ENCODE peak calls at places on chromosomes 16 and 17, in six cellular contexts. One of them, this sample, is unnamed.
A peak's percentile ranks its signal among the peaks of the same experiment; 100 is the strongest.

GRCh38 chr17:38874505-38875419 is 4.9 kb downstream of the LASP1 start:
- DNase-seq in mucosa of descending colon: no peak
- DNase-seq in NB4: no peak
- DNase-seq in stimulated activated CD8-positive, alpha-beta memory T cell treated with anti-CD3 and anti-CD28 coated beads, Interleukin-15, amount 100 ng/mL, for 24 hours: no peak
- DNase-seq in HAP-1: no peak
- DNase-seq in CD4-positive, alpha-beta memory T cell: no peak
- DNase-seq in this sample: peak; percentile 61

GRCh38 chr16:27318399-27319256 is 4.9 kb downstream of the IL4R start:
- DNase-seq in mucosa of descending colon: peak; percentile 45
- DNase-seq in NB4: peak; percentile 91
- DNase-seq in stimulated activated CD8-positive, alpha-beta memory T cell treated with anti-CD3 and anti-CD28 coated beads, Interleukin-15, amount 100 ng/mL, for 24 hours: no peak
- DNase-seq in HAP-1: no peak
- DNase-seq in CD4-positive, alpha-beta memory T cell: peak; percentile 35
- DNase-seq in this sample: peak; percentile 63

GRCh38 chr16:23434380-23434779 is 18.6 kb downstream of the COG7 start:
- DNase-seq in mucosa of descending colon: no peak
- DNase-seq in NB4: peak; percentile 78
- DNase-seq in stimulated activated CD8-positive, alpha-beta memory T cell treated with anti-CD3 and anti-CD28 coated beads, Interleukin-15, amount 100 ng/mL, for 24 hours: no peak
- DNase-seq in HAP-1: peak; percentile 58
- DNase-seq in CD4-positive, alpha-beta memory T cell: peak; percentile 56
- DNase-seq in this sample: no peak

GRCh38 chr16:81469710-81470481 is 25.3 kb downstream of the CMIP start:
- DNase-seq in mucosa of descending colon: no peak
- DNase-seq in NB4: peak; percentile 98
- DNase-seq in stimulated activated CD8-positive, alpha-beta memory T cell treated with anti-CD3 and anti-CD28 coated beads, Interleukin-15, amount 100 ng/mL, for 24 hours: no peak
- DNase-seq in HAP-1: no peak
- DNase-seq in CD4-positive, alpha-beta memory T cell: peak; percentile 70
- DNase-seq in this sample: peak; percentile 52

GRCh38 chr17:44213403-44214229 is 5.9 kb downstream of the UBTF start:
- DNase-seq in mucosa of descending colon: no peak
- DNase-seq in NB4: peak; percentile 1
- DNase-seq in stimulated activated CD8-positive, alpha-beta memory T cell treated with anti-CD3 and anti-CD28 coated beads, Interleukin-15, amount 100 ng/mL, for 24 hours: no peak
- DNase-seq in HAP-1: no peak
- DNase-seq in CD4-positive, alpha-beta memory T cell: no peak
- DNase-seq in this sample: no peak

GRCh38 chr17:62064029-62064790 is 868 bp downstream of the MED13 start:
- DNase-seq in mucosa of descending colon: no peak
- DNase-seq in NB4: peak; percentile 45
- DNase-seq in stimulated activated CD8-positive, alpha-beta memory T cell treated with anti-CD3 and anti-CD28 coated beads, Interleukin-15, amount 100 ng/mL, for 24 hours: no peak
- DNase-seq in HAP-1: no peak
- DNase-seq in CD4-positive, alpha-beta memory T cell: peak; percentile 14
- DNase-seq in this sample: no peak

GRCh38 chr16:85571813-85572619 is 41.1 kb upstream of the GSE1 start:
- DNase-seq in mucosa of descending colon: no peak
- DNase-seq in NB4: peak; percentile 99
- DNase-seq in stimulated activated CD8-positive, alpha-beta memory T cell treated with anti-CD3 and anti-CD28 coated beads, Interleukin-15, amount 100 ng/mL, for 24 hours: no peak
- DNase-seq in HAP-1: no peak
- DNase-seq in CD4-positive, alpha-beta memory T cell: no peak
- DNase-seq in this sample: peak; percentile 44

GRCh38 chr16:14483819-14484385 is 146.2 kb downstream of the PARN start:
- DNase-seq in mucosa of descending colon: no peak
- DNase-seq in NB4: no peak
- DNase-seq in stimulated activated CD8-positive, alpha-beta memory T cell treated with anti-CD3 and anti-CD28 coated beads, Interleukin-15, amount 100 ng/mL, for 24 hours: no peak
- DNase-seq in HAP-1: no peak
- DNase-seq in CD4-positive, alpha-beta memory T cell: no peak
- DNase-seq in this sample: no peak

GRCh38 chr16:88908307-88908706 is 41.8 kb upstream of the PABPN1L start:
- DNase-seq in mucosa of descending colon: no peak
- DNase-seq in NB4: no peak
- DNase-seq in stimulated activated CD8-positive, alpha-beta memory T cell treated with anti-CD3 and anti-CD28 coated beads, Interleukin-15, amount 100 ng/mL, for 24 hours: no peak
- DNase-seq in HAP-1: no peak
- DNase-seq in CD4-positive, alpha-beta memory T cell: no peak
- DNase-seq in this sample: no peak

GRCh38 chr17:27555364-27555763 is 75.6 kb upstream of the LGALS9 start:
- DNase-seq in mucosa of descending colon: no peak
- DNase-seq in NB4: no peak
- DNase-seq in stimulated activated CD8-positive, alpha-beta memory T cell treated with anti-CD3 and anti-CD28 coated beads, Interleukin-15, amount 100 ng/mL, for 24 hours: no peak
- DNase-seq in HAP-1: no peak
- DNase-seq in CD4-positive, alpha-beta memory T cell: no peak
- DNase-seq in this sample: no peak

GRCh38 chr17:81402530-81402941 is 7.3 kb downstream of the BAHCC1 start:
- DNase-seq in mucosa of descending colon: no peak
- DNase-seq in NB4: no peak
- DNase-seq in stimulated activated CD8-positive, alpha-beta memory T cell treated with anti-CD3 and anti-CD28 coated beads, Interleukin-15, amount 100 ng/mL, for 24 hours: no peak
- DNase-seq in HAP-1: no peak
- DNase-seq in CD4-positive, alpha-beta memory T cell: no peak
- DNase-seq in this sample: peak; percentile 71

GRCh38 chr16:74309789-74310781 is 13.5 kb downstream of the PSMD7 start:
- DNase-seq in mucosa of descending colon: no peak
- DNase-seq in NB4: peak; percentile 66
- DNase-seq in stimulated activated CD8-positive, alpha-beta memory T cell treated with anti-CD3 and anti-CD28 coated beads, Interleukin-15, amount 100 ng/mL, for 24 hours: no peak
- DNase-seq in HAP-1: peak; percentile 48
- DNase-seq in CD4-positive, alpha-beta memory T cell: peak; percentile 24
- DNase-seq in this sample: no peak

GRCh38 chr17:7627250-7628121 is at the start of gene SAT2:
- DNase-seq in mucosa of descending colon: peak; percentile 96
- DNase-seq in NB4: peak; percentile 89
- DNase-seq in stimulated activated CD8-positive, alpha-beta memory T cell treated with anti-CD3 and anti-CD28 coated beads, Interleukin-15, amount 100 ng/mL, for 24 hours: peak; percentile 49
- DNase-seq in HAP-1: peak; percentile 85
- DNase-seq in CD4-positive, alpha-beta memory T cell: peak; percentile 75
- DNase-seq in this sample: peak; percentile 95

GRCh38 chr16:75086281-75086680 is 30.3 kb downstream of the LDHD start:
- DNase-seq in mucosa of descending colon: no peak
- DNase-seq in NB4: no peak
- DNase-seq in stimulated activated CD8-positive, alpha-beta memory T cell treated with anti-CD3 and anti-CD28 coated beads, Interleukin-15, amount 100 ng/mL, for 24 hours: no peak
- DNase-seq in HAP-1: no peak
- DNase-seq in CD4-positive, alpha-beta memory T cell: no peak
- DNase-seq in this sample: no peak

GRCh38 chr17:49817993-49818392 is 29.5 kb downstream of the KAT7 start:
- DNase-seq in mucosa of descending colon: no peak
- DNase-seq in NB4: no peak
- DNase-seq in stimulated activated CD8-positive, alpha-beta memory T cell treated with anti-CD3 and anti-CD28 coated beads, Interleukin-15, amount 100 ng/mL, for 24 hours: no peak
- DNase-seq in HAP-1: no peak
- DNase-seq in CD4-positive, alpha-beta memory T cell: peak; percentile 78
- DNase-seq in this sample: no peak

GRCh38 chr16:2842340-2843000 is 12.4 kb downstream of the ZG16B start:
- DNase-seq in mucosa of descending colon: peak; percentile 65
- DNase-seq in NB4: peak; percentile 34
- DNase-seq in stimulated activated CD8-positive, alpha-beta memory T cell treated with anti-CD3 and anti-CD28 coated beads, Interleukin-15, amount 100 ng/mL, for 24 hours: peak; percentile 76
- DNase-seq in HAP-1: peak; percentile 81
- DNase-seq in CD4-positive, alpha-beta memory T cell: peak; percentile 62
- DNase-seq in this sample: peak; percentile 49

GRCh38 chr16:49723310-49723709 is 132.6 kb downstream of the ZNF423 start:
- DNase-seq in mucosa of descending colon: no peak
- DNase-seq in NB4: no peak
- DNase-seq in stimulated activated CD8-positive, alpha-beta memory T cell treated with anti-CD3 and anti-CD28 coated beads, Interleukin-15, amount 100 ng/mL, for 24 hours: no peak
- DNase-seq in HAP-1: no peak
- DNase-seq in CD4-positive, alpha-beta memory T cell: no peak
- DNase-seq in this sample: no peak

GRCh38 chr16:50126183-50126582 is 26.9 kb upstream of the TENT4B start:
- DNase-seq in mucosa of descending colon: no peak
- DNase-seq in NB4: no peak
- DNase-seq in stimulated activated CD8-positive, alpha-beta memory T cell treated with anti-CD3 and anti-CD28 coated beads, Interleukin-15, amount 100 ng/mL, for 24 hours: no peak
- DNase-seq in HAP-1: no peak
- DNase-seq in CD4-positive, alpha-beta memory T cell: no peak
- DNase-seq in this sample: no peak

GRCh38 chr17:1562178-1562643 is 381 bp downstream of the PITPNA start:
- DNase-seq in mucosa of descending colon: no peak
- DNase-seq in NB4: no peak
- DNase-seq in stimulated activated CD8-positive, alpha-beta memory T cell treated with anti-CD3 and anti-CD28 coated beads, Interleukin-15, amount 100 ng/mL, for 24 hours: no peak
- DNase-seq in HAP-1: no peak
- DNase-seq in CD4-positive, alpha-beta memory T cell: no peak
- DNase-seq in this sample: no peak

GRCh38 chr16:2425825-2426430 is 3.3 kb upstream of the CCNF start:
- DNase-seq in mucosa of descending colon: no peak
- DNase-seq in NB4: no peak
- DNase-seq in stimulated activated CD8-positive, alpha-beta memory T cell treated with anti-CD3 and anti-CD28 coated beads, Interleukin-15, amount 100 ng/mL, for 24 hours: no peak
- DNase-seq in HAP-1: no peak
- DNase-seq in CD4-positive, alpha-beta memory T cell: no peak
- DNase-seq in this sample: no peak

GRCh38 chr16:72946474-72947194 is 101.3 kb downstream of the ZFHX3 start:
- DNase-seq in mucosa of descending colon: no peak
- DNase-seq in NB4: no peak
- DNase-seq in stimulated activated CD8-positive, alpha-beta memory T cell treated with anti-CD3 and anti-CD28 coated beads, Interleukin-15, amount 100 ng/mL, for 24 hours: no peak
- DNase-seq in HAP-1: no peak
- DNase-seq in CD4-positive, alpha-beta memory T cell: no peak
- DNase-seq in this sample: peak; percentile 63

GRCh38 chr16:29719063-29719462 is 26.7 kb downstream of the C16orf54 start:
- DNase-seq in mucosa of descending colon: no peak
- DNase-seq in NB4: peak; percentile 86
- DNase-seq in stimulated activated CD8-positive, alpha-beta memory T cell treated with anti-CD3 and anti-CD28 coated beads, Interleukin-15, amount 100 ng/mL, for 24 hours: no peak
- DNase-seq in HAP-1: no peak
- DNase-seq in CD4-positive, alpha-beta memory T cell: no peak
- DNase-seq in this sample: no peak

GRCh38 chr16:525520-526180 is 1.9 kb upstream of the CAPN15 start:
- DNase-seq in mucosa of descending colon: no peak
- DNase-seq in NB4: peak; percentile 76
- DNase-seq in stimulated activated CD8-positive, alpha-beta memory T cell treated with anti-CD3 and anti-CD28 coated beads, Interleukin-15, amount 100 ng/mL, for 24 hours: no peak
- DNase-seq in HAP-1: no peak
- DNase-seq in CD4-positive, alpha-beta memory T cell: no peak
- DNase-seq in this sample: peak; percentile 61

GRCh38 chr17:44190496-44190895 is 3.7 kb downstream of the TMUB2 start:
- DNase-seq in mucosa of descending colon: no peak
- DNase-seq in NB4: no peak
- DNase-seq in stimulated activated CD8-positive, alpha-beta memory T cell treated with anti-CD3 and anti-CD28 coated beads, Interleukin-15, amount 100 ng/mL, for 24 hours: no peak
- DNase-seq in HAP-1: no peak
- DNase-seq in CD4-positive, alpha-beta memory T cell: no peak
- DNase-seq in this sample: no peak

GRCh38 chr16:4414187-4414909 is 2.0 kb downstream of the CORO7 start:
- DNase-seq in mucosa of descending colon: peak; percentile 24
- DNase-seq in NB4: no peak
- DNase-seq in stimulated activated CD8-positive, alpha-beta memory T cell treated with anti-CD3 and anti-CD28 coated beads, Interleukin-15, amount 100 ng/mL, for 24 hours: peak; percentile 29
- DNase-seq in HAP-1: no peak
- DNase-seq in CD4-positive, alpha-beta memory T cell: peak; percentile 94
- DNase-seq in this sample: no peak

GRCh38 chr16:51982715-51983680 is 563.9 kb downstream of the TOX3 start:
- DNase-seq in mucosa of descending colon: no peak
- DNase-seq in NB4: peak; percentile 74
- DNase-seq in stimulated activated CD8-positive, alpha-beta memory T cell treated with anti-CD3 and anti-CD28 coated beads, Interleukin-15, amount 100 ng/mL, for 24 hours: no peak
- DNase-seq in HAP-1: peak; percentile 74
- DNase-seq in CD4-positive, alpha-beta memory T cell: no peak
- DNase-seq in this sample: no peak

GRCh38 chr16:57260294-57260929 is 15.4 kb downstream of the ARL2BP start:
- DNase-seq in mucosa of descending colon: no peak
- DNase-seq in NB4: peak; percentile 39
- DNase-seq in stimulated activated CD8-positive, alpha-beta memory T cell treated with anti-CD3 and anti-CD28 coated beads, Interleukin-15, amount 100 ng/mL, for 24 hours: no peak
- DNase-seq in HAP-1: peak; percentile 67
- DNase-seq in CD4-positive, alpha-beta memory T cell: no peak
- DNase-seq in this sample: no peak

GRCh38 chr16:72285324-72285723 is 113.4 kb upstream of the PMFBP1 start:
- DNase-seq in mucosa of descending colon: no peak
- DNase-seq in NB4: no peak
- DNase-seq in stimulated activated CD8-positive, alpha-beta memory T cell treated with anti-CD3 and anti-CD28 coated beads, Interleukin-15, amount 100 ng/mL, for 24 hours: no peak
- DNase-seq in HAP-1: no peak
- DNase-seq in CD4-positive, alpha-beta memory T cell: no peak
- DNase-seq in this sample: no peak

This sample was measured in left ventricle myocardium superior.